ENCODE peak calls at places on chromosome 18, in seven cellular contexts. X is left cardiac atrium; R is testis; P is activated naive CD4-positive, alpha-beta T cell; U is HS-27A; Y is AG09319; S is PC-9. H is an unnamed sample.
A peak's percentile ranks its signal among the peaks of the same experiment; 100 is the strongest.

GRCh38 chr18:906416-907170 is 1.9 kb downstream of the ADCYAP1 start:
- DNase-seq in X (no peak), R (no peak), P (no peak), U (no peak), Y (no peak), S (no peak), H (no peak)

GRCh38 chr18:70295633-70296188 is 6.9 kb downstream of the SOCS6 start:
- DNase-seq in X (no peak), R (no peak), P (no peak), U (no peak), Y (no peak), S (no peak), H (no peak)

GRCh38 chr18:79093986-79094385 is 24.8 kb downstream of the ATP9B start:
- DNase-seq in X (no peak), R (no peak), P (no peak), U (no peak), Y (no peak), S (no peak), H (no peak)

GRCh38 chr18:5998907-5999306 is 103.6 kb upstream of the TMEM200C start:
- DNase-seq in X (no peak), R (no peak), P (no peak), U (no peak), Y (no peak), S (no peak), H (no peak)

GRCh38 chr18:64055019-64055418 is 85.1 kb downstream of the SERPINB8 start:
- DNase-seq in X (no peak), R (no peak), P (no peak), U (no peak), Y (no peak), S (no peak), H (no peak)

GRCh38 chr18:5984245-5984644 is 88.9 kb upstream of the TMEM200C start:
- DNase-seq in X (no peak), R (no peak), P (no peak), U (no peak), Y (no peak), S (no peak), H (no peak)

GRCh38 chr18:79478484-79479113 is 82.9 kb downstream of the NFATC1 start:
- DNase-seq in X (peak; percentile 12), R (no peak), P (no peak), U (no peak), Y (no peak), S (no peak), H (no peak)

GRCh38 chr18:73979742-73980141 is 167.9 kb downstream of the FBXO15 start:
- DNase-seq in X (no peak), R (no peak), P (no peak), U (no peak), Y (peak; percentile 16), S (peak; percentile 42), H (no peak)

GRCh38 chr18:75211002-75211621 is 515 bp downstream of the TSHZ1 start:
- DNase-seq in X (no peak), R (no peak), P (no peak), U (no peak), Y (no peak), S (no peak), H (no peak)

GRCh38 chr18:23631746-23632145 is 31.0 kb downstream of the ANKRD29 start:
- DNase-seq in X (no peak), R (no peak), P (no peak), U (no peak), Y (no peak), S (no peak), H (no peak)

GRCh38 chr18:69755856-69756496 is 191.7 kb downstream of the CD226 start:
- DNase-seq in X (no peak), R (no peak), P (no peak), U (no peak), Y (no peak), S (no peak), H (no peak)

GRCh38 chr18:59910967-59911366 is 11.2 kb downstream of the PMAIP1 start:
- DNase-seq in X (no peak), R (no peak), P (no peak), U (no peak), Y (no peak), S (no peak), H (no peak)

GRCh38 chr18:49690307-49690706 is 123.0 kb downstream of the ACAA2 start:
- DNase-seq in X (no peak), R (no peak), P (no peak), U (peak; percentile 72), Y (peak; percentile 50), S (peak; percentile 91), H (no peak)

GRCh38 chr18:48376934-48377333 is 32.2 kb downstream of the ZBTB7C start:
- DNase-seq in X (no peak), R (no peak), P (no peak), U (no peak), Y (no peak), S (no peak), H (no peak)

GRCh38 chr18:34951625-34952379 is 89.4 kb upstream of the MAPRE2 start:
- DNase-seq in X (no peak), R (no peak), P (no peak), U (no peak), Y (no peak), S (no peak), H (no peak)

GRCh38 chr18:62937065-62937464 is 221.7 kb downstream of the PHLPP1 start:
- DNase-seq in X (no peak), R (no peak), P (no peak), U (no peak), Y (no peak), S (no peak), H (no peak)

GRCh38 chr18:10279905-10280658 is 174.4 kb upstream of the APCDD1 start:
- DNase-seq in X (no peak), R (no peak), P (no peak), U (no peak), Y (no peak), S (no peak), H (no peak)

GRCh38 chr18:66560092-66560491 is 43.8 kb downstream of the CDH19 start:
- DNase-seq in X (no peak), R (peak; percentile 31), P (no peak), U (no peak), Y (no peak), S (peak; percentile 47), H (peak; percentile 42)

GRCh38 chr18:56910237-56910636 is 236.7 kb upstream of the BOD1L2 start:
- DNase-seq in X (no peak), R (no peak), P (no peak), U (no peak), Y (no peak), S (no peak), H (no peak)

GRCh38 chr18:41906528-41907256 is 48.3 kb upstream of the PIK3C3 start:
- DNase-seq in X (no peak), R (no peak), P (no peak), U (peak; percentile 20), Y (no peak), S (peak; percentile 34), H (no peak)

GRCh38 chr18:78319934-78320333 is 659.7 kb upstream of the SALL3 start:
- DNase-seq in X (no peak), R (no peak), P (no peak), U (no peak), Y (no peak), S (no peak), H (no peak)

GRCh38 chr18:39675358-39675757 is 2109.8 kb upstream of the CELF4 start:
- DNase-seq in X (no peak), R (no peak), P (no peak), U (no peak), Y (no peak), S (no peak), H (no peak)

GRCh38 chr18:31685097-31686082 is 1.0 kb upstream of the B4GALT6 start:
- DNase-seq in X (peak; percentile 74), R (peak; percentile 85), P (peak; percentile 7), U (peak; percentile 11), Y (peak; percentile 10), S (peak; percentile 45), H (no peak)

GRCh38 chr18:4557502-4557901 is 102.4 kb upstream of the DLGAP1 start:
- DNase-seq in X (no peak), R (no peak), P (no peak), U (no peak), Y (no peak), S (no peak), H (no peak)

GRCh38 chr18:52897611-52898010 is 557.6 kb downstream of the DCC start:
- DNase-seq in X (no peak), R (no peak), P (no peak), U (no peak), Y (no peak), S (no peak), H (no peak)

GRCh38 chr18:7803956-7804469 is 236.9 kb downstream of the PTPRM start:
- DNase-seq in X (no peak), R (no peak), P (no peak), U (no peak), Y (no peak), S (no peak), H (no peak)

GRCh38 chr18:79962311-79962710 is 2.1 kb upstream of the HSBP1L1 start:
- DNase-seq in X (no peak), R (no peak), P (no peak), U (no peak), Y (no peak), S (peak; percentile 79), H (no peak)

GRCh38 chr18:11689031-11689971 is at the start of gene GNAL:
- DNase-seq in X (peak; percentile 83), R (peak; percentile 87), P (peak; percentile 5), U (no peak), Y (peak; percentile 65), S (no peak), H (peak; percentile 40)

GRCh38 chr18:78364123-78364522 is 615.5 kb upstream of the SALL3 start:
- DNase-seq in X (no peak), R (no peak), P (no peak), U (no peak), Y (no peak), S (no peak), H (no peak)

GRCh38 chr18:56831988-56832387 is 180.8 kb downstream of the WDR7 start:
- DNase-seq in X (no peak), R (no peak), P (no peak), U (no peak), Y (no peak), S (no peak), H (no peak)

GRCh38 chr18:34809697-34810096 is 99.6 kb downstream of the DTNA start:
- DNase-seq in X (peak; percentile 57), R (peak; percentile 84), P (no peak), U (no peak), Y (peak; percentile 2), S (no peak), H (no peak)

GRCh38 chr18:45841765-45842442 is 16.4 kb downstream of the SIGLEC15 start:
- DNase-seq in X (no peak), R (no peak), P (no peak), U (no peak), Y (no peak), S (no peak), H (no peak)

GRCh38 chr18:58784601-58785137 is 80.0 kb upstream of the ZNF532 start:
- DNase-seq in X (no peak), R (no peak), P (no peak), U (no peak), Y (no peak), S (no peak), H (no peak)

GRCh38 chr18:21074336-21075323 is 37.0 kb downstream of the ROCK1 start:
- DNase-seq in X (no peak), R (no peak), P (no peak), U (no peak), Y (no peak), S (peak; percentile 80), H (peak; percentile 44)

GRCh38 chr18:46379323-46379950 is 275.3 kb downstream of the HAUS1 start:
- DNase-seq in X (no peak), R (no peak), P (no peak), U (no peak), Y (no peak), S (no peak), H (no peak)

GRCh38 chr18:63132819-63133200 is 186.8 kb downstream of the BCL2 start:
- DNase-seq in X (no peak), R (no peak), P (no peak), U (no peak), Y (no peak), S (no peak), H (no peak)

GRCh38 chr18:21241224-21242131 is 554 bp upstream of the GREB1L start:
- DNase-seq in X (peak; percentile 25), R (peak; percentile 70), P (no peak), U (no peak), Y (no peak), S (no peak), H (no peak)

GRCh38 chr18:70469916-70470315 is 181.1 kb downstream of the SOCS6 start:
- DNase-seq in X (peak; percentile 20), R (peak; percentile 83), P (no peak), U (no peak), Y (no peak), S (no peak), H (no peak)

H was measured in NCI-H1048.